ENCODE peak calls at places on chromosomes 6 and 20, in nine cellular contexts. One of them, this sample, is unnamed.

GRCh38 chr6:146883640-146884531 is 285.1 kb downstream of the ADGB start:
- DNase-seq in HCT116: no peak
- DNase-seq in RWPE1: no peak
- DNase-seq in Calu3: no peak
- DNase-seq in psoas muscle: no peak
- DNase-seq in omental fat pad: no peak
- DNase-seq in Peyer's patch: peak; percentile 59
- DNase-seq in endothelial cell: no peak
- DNase-seq in BE2C: no peak
- DNase-seq in this sample: no peak

GRCh38 chr20:24781061-24781980 is 167.7 kb upstream of the CST7 start:
- DNase-seq in omental fat pad: no peak
- DNase-seq in RWPE1: peak; percentile 55
- DNase-seq in Peyer's patch: peak; percentile 44
- DNase-seq in Calu3: peak; percentile 10
- DNase-seq in psoas muscle: peak; percentile 23
- DNase-seq in BE2C: peak; percentile 68
- DNase-seq in endothelial cell: peak; percentile 44
- DNase-seq in HCT116: no peak
- DNase-seq in this sample: peak; percentile 49

GRCh38 chr6:2205396-2205795 is 40.0 kb downstream of the GMDS start:
- DNase-seq in Calu3: no peak
- DNase-seq in omental fat pad: no peak
- DNase-seq in Peyer's patch: no peak
- DNase-seq in HCT116: no peak
- DNase-seq in endothelial cell: no peak
- DNase-seq in RWPE1: no peak
- DNase-seq in BE2C: no peak
- DNase-seq in psoas muscle: no peak
- DNase-seq in this sample: no peak

GRCh38 chr6:44332585-44332984 is 9.9 kb upstream of the SPATS1 start:
- DNase-seq in HCT116: no peak
- DNase-seq in omental fat pad: no peak
- DNase-seq in Calu3: no peak
- DNase-seq in psoas muscle: no peak
- DNase-seq in endothelial cell: no peak
- DNase-seq in Peyer's patch: no peak
- DNase-seq in BE2C: no peak
- DNase-seq in RWPE1: no peak
- DNase-seq in this sample: no peak

GRCh38 chr6:156980515-156980914 is 203.3 kb downstream of the ARID1B start:
- DNase-seq in HCT116: no peak
- DNase-seq in psoas muscle: no peak
- DNase-seq in endothelial cell: no peak
- DNase-seq in BE2C: peak; percentile 84
- DNase-seq in Peyer's patch: no peak
- DNase-seq in RWPE1: no peak
- DNase-seq in omental fat pad: no peak
- DNase-seq in Calu3: no peak
- DNase-seq in this sample: no peak

GRCh38 chr6:55841341-55841740 is 34.0 kb downstream of the BMP5 start:
- DNase-seq in endothelial cell: no peak
- DNase-seq in RWPE1: no peak
- DNase-seq in Peyer's patch: no peak
- DNase-seq in omental fat pad: no peak
- DNase-seq in psoas muscle: no peak
- DNase-seq in BE2C: no peak
- DNase-seq in HCT116: no peak
- DNase-seq in Calu3: no peak
- DNase-seq in this sample: no peak

GRCh38 chr6:19812512-19813119 is 24.6 kb upstream of the ID4 start:
- DNase-seq in RWPE1: no peak
- DNase-seq in omental fat pad: no peak
- DNase-seq in endothelial cell: peak; percentile 8
- DNase-seq in Calu3: no peak
- DNase-seq in psoas muscle: no peak
- DNase-seq in Peyer's patch: no peak
- DNase-seq in HCT116: peak; percentile 38
- DNase-seq in BE2C: peak; percentile 8
- DNase-seq in this sample: no peak

GRCh38 chr6:106799008-106799952 is 169.9 kb downstream of the QRSL1 start:
- DNase-seq in psoas muscle: no peak
- DNase-seq in RWPE1: peak; percentile 23
- DNase-seq in BE2C: no peak
- DNase-seq in Calu3: peak; percentile 87
- DNase-seq in omental fat pad: no peak
- DNase-seq in HCT116: no peak
- DNase-seq in endothelial cell: no peak
- DNase-seq in Peyer's patch: no peak
- DNase-seq in this sample: peak; percentile 4

GRCh38 chr6:154329350-154330170 is 27.0 kb downstream of the IPCEF1 start:
- DNase-seq in RWPE1: no peak
- DNase-seq in psoas muscle: no peak
- DNase-seq in Calu3: no peak
- DNase-seq in HCT116: no peak
- DNase-seq in omental fat pad: no peak
- DNase-seq in BE2C: no peak
- DNase-seq in Peyer's patch: no peak
- DNase-seq in endothelial cell: no peak
- DNase-seq in this sample: no peak

GRCh38 chr6:151661928-151662327 is 145.6 kb upstream of the ESR1 start:
- DNase-seq in endothelial cell: peak; percentile 18
- DNase-seq in Calu3: no peak
- DNase-seq in RWPE1: no peak
- DNase-seq in Peyer's patch: no peak
- DNase-seq in psoas muscle: no peak
- DNase-seq in HCT116: peak; percentile 10
- DNase-seq in BE2C: peak; percentile 24
- DNase-seq in omental fat pad: no peak
- DNase-seq in this sample: no peak

GRCh38 chr6:157762636-157763035 is 60.4 kb upstream of the SNX9 start:
- DNase-seq in psoas muscle: no peak
- DNase-seq in RWPE1: no peak
- DNase-seq in Peyer's patch: no peak
- DNase-seq in omental fat pad: no peak
- DNase-seq in HCT116: no peak
- DNase-seq in Calu3: no peak
- DNase-seq in BE2C: no peak
- DNase-seq in endothelial cell: no peak
- DNase-seq in this sample: peak; percentile 49

GRCh38 chr6:126339796-126340750 is at the start of gene CENPW:
- DNase-seq in Calu3: peak; percentile 95
- DNase-seq in BE2C: peak; percentile 96
- DNase-seq in psoas muscle: peak; percentile 94
- DNase-seq in endothelial cell: peak; percentile 96
- DNase-seq in RWPE1: peak; percentile 95
- DNase-seq in omental fat pad: peak; percentile 87
- DNase-seq in HCT116: peak; percentile 81
- DNase-seq in Peyer's patch: peak; percentile 98
- DNase-seq in this sample: peak; percentile 99

GRCh38 chr6:126341126-126341525 is 1.2 kb downstream of the CENPW start:
- DNase-seq in RWPE1: no peak
- DNase-seq in endothelial cell: no peak
- DNase-seq in Peyer's patch: no peak
- DNase-seq in Calu3: no peak
- DNase-seq in omental fat pad: no peak
- DNase-seq in BE2C: no peak
- DNase-seq in psoas muscle: no peak
- DNase-seq in HCT116: no peak
- DNase-seq in this sample: no peak

GRCh38 chr6:126333729-126334128 is 6.2 kb upstream of the CENPW start:
- DNase-seq in psoas muscle: no peak
- DNase-seq in RWPE1: no peak
- DNase-seq in omental fat pad: no peak
- DNase-seq in Peyer's patch: no peak
- DNase-seq in Calu3: no peak
- DNase-seq in HCT116: no peak
- DNase-seq in BE2C: no peak
- DNase-seq in endothelial cell: no peak
- DNase-seq in this sample: no peak

GRCh38 chr6:126337323-126337722 is 2.6 kb upstream of the CENPW start:
- DNase-seq in omental fat pad: no peak
- DNase-seq in BE2C: no peak
- DNase-seq in HCT116: no peak
- DNase-seq in Peyer's patch: no peak
- DNase-seq in psoas muscle: no peak
- DNase-seq in RWPE1: no peak
- DNase-seq in endothelial cell: no peak
- DNase-seq in Calu3: no peak
- DNase-seq in this sample: no peak

DNA sequence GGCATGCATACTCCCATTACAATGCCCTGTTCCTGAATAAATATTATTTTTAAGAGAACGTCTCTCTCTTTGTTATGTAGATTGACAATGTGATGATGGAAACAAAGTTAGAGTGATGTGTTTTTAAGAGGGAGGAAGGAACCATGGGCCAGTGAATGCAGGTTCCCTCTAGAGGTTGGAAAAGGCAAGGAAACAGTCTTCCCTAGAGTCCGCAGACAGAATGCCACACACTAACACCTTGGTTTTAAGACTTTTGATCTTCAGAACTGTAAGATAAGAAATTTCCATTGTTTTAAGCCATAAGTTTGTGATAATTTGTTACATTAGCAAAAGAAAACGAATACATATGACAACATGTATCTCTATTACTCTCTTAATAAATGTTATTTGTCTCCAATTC is 4.7 kb upstream of the CENPW start:
- DNase-seq in Calu3: no peak
- DNase-seq in Peyer's patch: no peak
- DNase-seq in endothelial cell: no peak
- DNase-seq in psoas muscle: no peak
- DNase-seq in RWPE1: no peak
- DNase-seq in BE2C: no peak
- DNase-seq in HCT116: no peak
- DNase-seq in omental fat pad: no peak
- DNase-seq in this sample: no peak
- TF ChIP-seq CTCF in Calu3: no peak
- TF ChIP-seq CTCF in Peyer's patch: no peak
- TF ChIP-seq CTCF in endothelial cell: no peak
- TF ChIP-seq CTCF in psoas muscle: no peak
- TF ChIP-seq CTCF in RWPE1: no peak
- TF ChIP-seq CTCF in BE2C: peak; percentile 30
- TF ChIP-seq CTCF in HCT116: peak; percentile 42
- TF ChIP-seq CTCF in omental fat pad: no peak
- TF ChIP-seq CTCF in this sample: no peak

GRCh38 chr6:35955071-35955470 is 34.2 kb upstream of the SRPK1 start:
- DNase-seq in Peyer's patch: no peak
- DNase-seq in Calu3: no peak
- DNase-seq in HCT116: no peak
- DNase-seq in psoas muscle: no peak
- DNase-seq in omental fat pad: no peak
- DNase-seq in BE2C: no peak
- DNase-seq in endothelial cell: no peak
- DNase-seq in RWPE1: no peak
- DNase-seq in this sample: no peak

GRCh38 chr6:35954335-35954734 is 33.4 kb upstream of the SRPK1 start:
- DNase-seq in Peyer's patch: no peak
- DNase-seq in HCT116: no peak
- DNase-seq in RWPE1: no peak
- DNase-seq in BE2C: no peak
- DNase-seq in psoas muscle: no peak
- DNase-seq in endothelial cell: no peak
- DNase-seq in omental fat pad: no peak
- DNase-seq in Calu3: no peak
- DNase-seq in this sample: no peak

GRCh38 chr6:35960192-35960591 is 39.3 kb upstream of the SRPK1 start:
- DNase-seq in BE2C: no peak
- DNase-seq in HCT116: no peak
- DNase-seq in psoas muscle: no peak
- DNase-seq in RWPE1: no peak
- DNase-seq in endothelial cell: no peak
- DNase-seq in Peyer's patch: no peak
- DNase-seq in omental fat pad: no peak
- DNase-seq in Calu3: no peak
- DNase-seq in this sample: no peak

GRCh38 chr6:35955521-35955920 is 34.6 kb upstream of the SRPK1 start:
- DNase-seq in omental fat pad: no peak
- DNase-seq in Calu3: no peak
- DNase-seq in RWPE1: no peak
- DNase-seq in endothelial cell: no peak
- DNase-seq in psoas muscle: no peak
- DNase-seq in HCT116: no peak
- DNase-seq in BE2C: no peak
- DNase-seq in Peyer's patch: no peak
- DNase-seq in this sample: no peak

DNA sequence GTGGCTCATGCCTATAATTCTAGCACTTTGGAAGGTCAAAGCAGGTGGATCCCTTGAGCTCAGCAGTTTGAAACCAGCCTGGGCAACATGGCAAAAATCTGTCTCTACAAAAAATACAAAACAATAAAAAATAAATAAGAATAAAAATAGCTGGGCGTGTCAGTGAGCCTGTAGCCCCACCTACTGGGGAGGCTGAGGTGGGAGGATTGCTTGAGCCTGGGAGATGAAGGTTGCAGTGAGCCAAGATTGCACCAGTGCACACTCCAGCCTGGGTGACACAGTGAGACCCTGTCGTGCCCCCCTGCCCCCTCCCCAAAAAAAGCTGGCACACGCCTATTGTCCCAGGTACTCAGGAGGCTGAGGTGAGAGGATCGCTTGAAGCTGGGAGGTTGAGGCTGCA is 35.1 kb upstream of the SRPK1 start:
- DNase-seq in psoas muscle: no peak
- DNase-seq in RWPE1: no peak
- DNase-seq in BE2C: no peak
- DNase-seq in omental fat pad: no peak
- DNase-seq in Calu3: peak; percentile 51
- DNase-seq in Peyer's patch: no peak
- DNase-seq in HCT116: no peak
- DNase-seq in endothelial cell: no peak
- DNase-seq in this sample: peak; percentile 38
- TF ChIP-seq CTCF in psoas muscle: peak; percentile 8
- TF ChIP-seq CTCF in RWPE1: no peak
- TF ChIP-seq CTCF in BE2C: peak; percentile 40
- TF ChIP-seq CTCF in omental fat pad: no peak
- TF ChIP-seq CTCF in Calu3: peak; percentile 66
- TF ChIP-seq CTCF in Peyer's patch: no peak
- TF ChIP-seq CTCF in HCT116: peak; percentile 38
- TF ChIP-seq CTCF in endothelial cell: no peak
- TF ChIP-seq CTCF in this sample: peak; percentile 48

DNA sequence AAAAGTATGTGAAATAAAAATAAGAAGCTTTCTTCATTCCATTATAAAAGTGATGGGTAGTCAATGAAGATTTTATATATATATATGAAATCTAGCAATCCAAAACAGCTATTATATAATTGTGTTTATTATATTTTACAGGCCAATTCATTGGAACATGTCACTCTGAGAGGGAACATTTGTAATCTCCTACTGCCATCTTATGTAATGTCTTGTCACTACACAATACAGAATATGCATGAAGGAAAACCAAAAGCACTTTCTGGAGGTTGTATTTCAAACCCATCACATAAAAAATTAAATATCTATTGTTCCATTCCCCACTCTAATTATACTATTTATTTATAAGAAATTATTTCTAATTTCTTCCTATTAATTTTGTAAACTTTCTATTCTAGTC is 31.5 kb upstream of the IRAK1BP1 start:
- DNase-seq in BE2C: no peak
- DNase-seq in RWPE1: peak; percentile 20
- DNase-seq in HCT116: no peak
- DNase-seq in Peyer's patch: no peak
- DNase-seq in endothelial cell: no peak
- DNase-seq in omental fat pad: no peak
- DNase-seq in Calu3: no peak
- DNase-seq in psoas muscle: no peak
- DNase-seq in this sample: no peak
- TF ChIP-seq CTCF in BE2C: peak; percentile 28
- TF ChIP-seq CTCF in RWPE1: no peak
- TF ChIP-seq CTCF in HCT116: peak; percentile 25
- TF ChIP-seq CTCF in Peyer's patch: no peak
- TF ChIP-seq CTCF in endothelial cell: no peak
- TF ChIP-seq CTCF in omental fat pad: no peak
- TF ChIP-seq CTCF in Calu3: no peak
- TF ChIP-seq CTCF in psoas muscle: no peak
- TF ChIP-seq CTCF in this sample: no peak

GRCh38 chr6:102907181-102907580 is 1513.7 kb downstream of the GRIK2 start:
- DNase-seq in Peyer's patch: no peak
- DNase-seq in endothelial cell: no peak
- DNase-seq in BE2C: no peak
- DNase-seq in Calu3: no peak
- DNase-seq in HCT116: no peak
- DNase-seq in omental fat pad: no peak
- DNase-seq in psoas muscle: no peak
- DNase-seq in RWPE1: no peak
- DNase-seq in this sample: no peak
- TF ChIP-seq CTCF in Peyer's patch: no peak
- TF ChIP-seq CTCF in endothelial cell: no peak
- TF ChIP-seq CTCF in BE2C: no peak
- TF ChIP-seq CTCF in Calu3: no peak
- TF ChIP-seq CTCF in HCT116: peak; percentile 12
- TF ChIP-seq CTCF in omental fat pad: no peak
- TF ChIP-seq CTCF in psoas muscle: no peak
- TF ChIP-seq CTCF in RWPE1: no peak
- TF ChIP-seq CTCF in this sample: no peak